ENCODE peak calls at places on chromosomes 16 and 17, in nine cellular contexts. Z is NB4, T is NCI-H345, V is small intestine, E is PC-3, U is kidney glomerular epithelial cell, P is LHCN-M2, Q is activated T-cell treated with anti-CD3 and anti-CD28 coated beads for 1 hour, R is HCEC 1CT. H is an unnamed sample.

GRCh38 chr16:27582883-27583282 is 32.9 kb downstream of the KATNIP start:
- DNase-seq in Q (no peak), T (no peak), E (no peak), U (no peak), V (no peak), P (no peak), R (no peak), Z (no peak), H (no peak)

GRCh38 chr17:37191219-37191618 is 184.6 kb upstream of the C17orf78 start:
- DNase-seq in E (peak), Q (no peak), Z (no peak), R (peak), T (no peak), V (no peak), P (peak), U (peak), H (no peak)

GRCh38 chr16:67967183-67967955 is 1.1 kb downstream of the SLC12A4 start:
- DNase-seq in V (no peak), U (peak), R (peak), Q (no peak), E (peak), Z (no peak), P (no peak), T (no peak), H (peak)

GRCh38 chr16:89422527-89422904 is 67.8 kb downstream of the ANKRD11 start:
- DNase-seq in V (no peak), Q (no peak), T (no peak), E (peak), P (peak), R (no peak), U (no peak), Z (no peak), H (no peak)

GRCh38 chr17:55124730-55125129 is 140.0 kb upstream of the HLF start:
- DNase-seq in E (no peak), V (peak), T (no peak), Q (no peak), P (no peak), Z (no peak), U (no peak), R (no peak), H (no peak)

GRCh38 chr17:1612400-1612799 is 16.2 kb downstream of the SLC43A2 start:
- DNase-seq in U (no peak), Z (no peak), R (no peak), P (no peak), Q (no peak), E (no peak), T (no peak), V (no peak), H (no peak)

GRCh38 chr17:47210105-47210504 is 957 bp downstream of the MYL4 start:
- DNase-seq in P (no peak), Z (no peak), Q (no peak), T (no peak), R (no peak), U (no peak), E (no peak), V (no peak), H (no peak)

GRCh38 chr17:50871369-50871768 is 5.2 kb upstream of the TOB1 start:
- DNase-seq in P (no peak), E (no peak), T (no peak), U (no peak), V (peak), R (no peak), Z (peak), Q (peak), H (no peak)

GRCh38 chr16:27737513-27737912 is 187.6 kb downstream of the KATNIP start:
- DNase-seq in Q (no peak), Z (no peak), E (no peak), R (no peak), T (no peak), U (no peak), V (no peak), P (no peak), H (no peak)

GRCh38 chr16:55444754-55445485 is 34.1 kb upstream of the MMP2 start:
- DNase-seq in V (peak), U (no peak), P (no peak), R (no peak), E (no peak), Q (no peak), Z (peak), T (no peak), H (no peak)

GRCh38 chr17:54920819-54921218 is 20.2 kb downstream of the TOM1L1 start:
- DNase-seq in P (no peak), R (no peak), E (no peak), U (no peak), V (no peak), T (no peak), Q (no peak), Z (no peak), H (no peak)

GRCh38 chr17:76088041-76088867 is 9.3 kb downstream of the ZACN start:
- DNase-seq in P (no peak), U (no peak), T (peak), Z (no peak), E (no peak), R (no peak), V (no peak), Q (no peak), H (peak)

GRCh38 chr17:1068356-1068755 is 71.4 kb downstream of the TIMM22 start:
- DNase-seq in T (no peak), Z (no peak), P (no peak), R (no peak), U (no peak), Q (no peak), E (no peak), V (no peak), H (no peak)

GRCh38 chr17:77690271-77691161 is 268.0 kb upstream of the TNRC6C start:
- DNase-seq in U (no peak), E (peak), Z (peak), T (no peak), Q (no peak), R (no peak), P (no peak), V (no peak), H (peak)

GRCh38 chr17:19381361-19381740 is 3.1 kb downstream of the MAPK7 start:
- DNase-seq in R (no peak), E (no peak), P (no peak), Z (no peak), T (no peak), U (no peak), Q (no peak), V (no peak), H (no peak)

GRCh38 chr17:5011928-5012327 is 14.2 kb downstream of the KIF1C start:
- DNase-seq in E (peak), R (peak), P (peak), T (no peak), V (no peak), Q (no peak), Z (no peak), U (no peak), H (no peak)